ENCODE peak calls at places on chromosomes 13 and 19, in six cellular contexts. U is GM12865; Z is T-helper 17 cell; M is activated CD4-positive, alpha-beta memory T cell treated with anti-CD3 and anti-CD28 coated beads, Interleukin-2, amount 10 ng/mL, durations not matched to agents 7 days and 5 days; B is IMR-90; V is amniotic stem cell. N is an unnamed sample.
A peak's percentile ranks its signal among the peaks of the same experiment; 100 is the strongest.

GRCh38 chr13:109919715-109920375 is 133.5 kb upstream of the IRS2 start:
- DNase-seq in B (peak; percentile 34), U (no peak), V (no peak), M (no peak), Z (no peak), N (no peak)

GRCh38 chr13:108214511-108215383 is 589 bp downstream of the LIG4 start:
- DNase-seq in Z (peak; percentile 44), U (peak; percentile 13), B (no peak), V (no peak), M (no peak), N (peak; percentile 32)

GRCh38 chr13:34913040-34913439 is 29.0 kb upstream of the NBEA start:
- DNase-seq in U (peak; percentile 4), Z (no peak), M (no peak), B (no peak), V (no peak), N (no peak)

GRCh38 chr13:29935309-29935981 is 85.0 kb upstream of the UBL3 start:
- DNase-seq in M (peak; percentile 91), U (peak; percentile 94), B (no peak), Z (peak; percentile 33), V (no peak), N (no peak)

GRCh38 chr19:17234911-17235617 is 9.0 kb downstream of the OCEL1 start:
- DNase-seq in M (peak; percentile 79), Z (peak; percentile 50), V (no peak), B (peak; percentile 38), U (peak; percentile 71), N (peak; percentile 70)

GRCh38 chr19:56643460-56643763 is 453 bp downstream of the SMIM17 start:
- DNase-seq in V (no peak), Z (no peak), U (no peak), M (no peak), B (no peak), N (no peak)

GRCh38 chr13:39729161-39729560 is 73.7 kb downstream of the COG6 start:
- DNase-seq in M (no peak), U (no peak), B (peak; percentile 15), V (no peak), Z (no peak), N (no peak)

GRCh38 chr19:51783373-51783772 is 11.6 kb upstream of the FPR3 start:
- DNase-seq in M (no peak), Z (no peak), B (no peak), V (no peak), U (peak; percentile 1), N (no peak)

GRCh38 chr13:94128430-94128829 is 351.1 kb downstream of the DCT start:
- DNase-seq in V (no peak), Z (no peak), U (no peak), B (no peak), M (no peak), N (peak; percentile 27)

GRCh38 chr13:43237616-43238015 is 214.2 kb downstream of the DNAJC15 start:
- DNase-seq in V (no peak), U (no peak), Z (no peak), M (no peak), B (no peak), N (no peak)

GRCh38 chr19:51654783-51655182 is 8.2 kb upstream of the SIGLEC14 start:
- DNase-seq in Z (no peak), B (no peak), U (no peak), M (no peak), V (no peak), N (no peak)

GRCh38 chr19:38869160-38869835 is 8.8 kb downstream of the RINL start:
- DNase-seq in U (no peak), M (peak; percentile 44), B (no peak), V (no peak), Z (no peak), N (peak; percentile 50)

GRCh38 chr13:37136187-37136586 is 30.7 kb upstream of the CSNK1A1L start:
- DNase-seq in V (no peak), M (no peak), B (peak; percentile 17), Z (no peak), U (no peak), N (no peak)

GRCh38 chr13:105773887-105774538 is 761.4 kb downstream of the EFNB2 start:
- DNase-seq in U (peak; percentile 39), M (no peak), V (peak; percentile 60), Z (no peak), B (peak; percentile 57), N (no peak)

GRCh38 chr13:73251866-73252265 is 193.1 kb downstream of the KLF5 start:
- DNase-seq in B (no peak), Z (no peak), M (no peak), V (no peak), U (no peak), N (no peak)

GRCh38 chr19:10079031-10079453 is 7.1 kb upstream of the SHFL start:
- DNase-seq in U (no peak), V (no peak), M (no peak), Z (no peak), B (no peak), N (no peak)

GRCh38 chr19:18046066-18046718 is 38.2 kb downstream of the ARRDC2 start:
- DNase-seq in U (no peak), B (peak; percentile 82), Z (no peak), M (no peak), V (no peak), N (no peak)